ENCODE peak calls at places on chromosomes 5 and 9, in eight cellular contexts. X is fibroblast of pulmonary artery, V is lower leg skin, E is epithelial cell of esophagus, R is GM06990, I is esophagus squamous epithelium, C is GM12878, G is WERI-Rb-1. L is an unnamed sample.

GRCh38 chr9:95669253-95669652 is 152.5 kb upstream of the PTCH1 start:
- DNase-seq in E (no peak), R (no peak), X (no peak), G (no peak), C (no peak), I (no peak), V (no peak), L (no peak)

GRCh38 chr9:90326219-90326618 is 316.4 kb downstream of the DIRAS2 start:
- DNase-seq in V (no peak), X (peak), E (peak), C (no peak), I (no peak), G (no peak), R (no peak), L (no peak)

GRCh38 chr9:133560944-133561343 is 26.4 kb downstream of the ADAMTSL2 start:
- DNase-seq in I (no peak), C (no peak), V (no peak), G (no peak), R (no peak), X (no peak), E (no peak), L (no peak)

GRCh38 chr9:129143461-129143927 is 32.3 kb downstream of the PTPA start:
- DNase-seq in X (peak), C (no peak), G (no peak), E (no peak), I (no peak), R (no peak), V (no peak), L (no peak)

GRCh38 chr5:170631471-170632195 is 127.8 kb downstream of the KCNIP1 start:
- DNase-seq in G (peak), E (no peak), V (no peak), C (no peak), I (no peak), X (no peak), R (no peak), L (no peak)

GRCh38 chr9:115211413-115212204 is 93.7 kb upstream of the TNC start:
- DNase-seq in V (no peak), X (no peak), C (peak), R (no peak), I (no peak), E (peak), G (no peak), L (no peak)

GRCh38 chr9:89810434-89810833 is 205.6 kb downstream of the GADD45G start:
- DNase-seq in E (no peak), R (no peak), G (no peak), I (no peak), C (no peak), X (no peak), V (no peak), L (no peak)

GRCh38 chr5:178627259-178627598 is 379 bp upstream of the CLK4 start:
- DNase-seq in G (no peak), E (no peak), C (no peak), I (no peak), X (no peak), V (no peak), R (no peak), L (no peak)

GRCh38 chr5:32193591-32193990 is 19.5 kb upstream of the GOLPH3 start:
- DNase-seq in V (peak), X (peak), I (no peak), R (no peak), C (no peak), G (no peak), E (peak), L (peak)

GRCh38 chr5:125317546-125317995 is 571.1 kb upstream of the ZNF608 start:
- DNase-seq in G (peak), C (no peak), E (no peak), R (no peak), X (no peak), I (no peak), V (no peak), L (no peak)

GRCh38 chr5:156361451-156362109 is 34.6 kb downstream of the SGCD start:
- DNase-seq in I (no peak), R (no peak), X (no peak), V (no peak), E (no peak), C (no peak), G (no peak), L (no peak)

GRCh38 chr5:60604771-60605170 is 95.2 kb downstream of the DEPDC1B start:
- DNase-seq in G (no peak), E (no peak), R (no peak), V (no peak), I (no peak), X (peak), C (no peak), L (no peak)

GRCh38 chr5:132457371-132458225 is 33.0 kb downstream of the IRF1 start:
- DNase-seq in G (no peak), I (no peak), C (no peak), X (peak), E (peak), V (no peak), R (no peak), L (no peak)

GRCh38 chr9:21904776-21905175 is 89.4 kb downstream of the CDKN2A start:
- DNase-seq in E (no peak), R (no peak), G (peak), X (no peak), V (no peak), C (no peak), I (no peak), L (no peak)
- TF ChIP-seq CTCF in E (no peak), R (no peak), G (peak), X (no peak), V (no peak), C (no peak), I (no peak), L (no peak)

GRCh38 chr9:13975628-13976250 is 338.2 kb downstream of the NFIB start:
- DNase-seq in E (no peak), X (no peak), I (no peak), V (no peak), C (no peak), R (no peak), G (no peak), L (no peak)
- TF ChIP-seq CTCF in E (no peak), X (no peak), I (no peak), V (no peak), C (no peak), R (no peak), G (no peak), L (no peak)

DNA sequence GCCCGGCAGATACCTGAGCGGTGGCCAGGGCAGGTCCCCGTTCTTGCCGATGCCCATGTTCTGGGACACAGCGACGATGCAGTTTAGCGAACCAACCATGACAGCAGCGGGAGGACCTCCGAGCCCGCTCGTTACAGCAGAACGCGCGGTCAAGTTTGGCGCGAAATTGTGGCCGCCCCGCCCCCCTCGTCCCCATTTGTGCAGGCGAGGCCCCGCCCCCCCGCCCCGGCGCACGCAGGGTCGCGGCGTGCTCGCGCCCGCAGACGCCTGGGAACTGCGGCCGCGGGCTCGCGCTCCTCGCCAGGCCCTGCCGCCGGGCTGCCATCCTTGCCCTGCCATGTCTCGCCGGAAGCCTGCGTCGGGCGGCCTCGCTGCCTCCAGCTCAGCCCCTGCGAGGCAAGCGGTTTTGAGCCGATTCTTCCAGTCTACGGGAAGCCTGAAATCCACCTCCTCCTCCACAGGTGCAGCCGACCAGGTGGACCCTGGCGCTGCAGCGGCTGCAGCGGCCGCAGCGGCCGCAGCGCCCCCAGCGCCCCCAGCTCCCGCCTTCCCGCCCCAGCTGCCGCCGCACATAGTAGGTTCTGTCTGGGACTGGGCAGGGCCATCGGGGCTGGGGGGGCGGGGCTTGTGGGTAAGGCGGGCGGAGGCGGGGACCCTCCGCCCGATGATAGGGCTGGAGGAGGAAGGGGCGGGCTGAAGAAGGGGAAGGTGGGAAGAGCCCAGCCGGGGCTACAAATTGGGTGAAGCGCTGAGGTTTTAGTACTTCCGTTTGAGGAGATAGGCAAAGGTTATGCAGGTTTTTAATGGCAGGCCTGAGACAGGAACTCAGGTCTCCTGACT is at the start of the genes DHFR and MSH3:
- DNase-seq in G (peak), V (peak), C (peak), R (peak), E (peak), I (peak), X (peak), L (peak)
- TF ChIP-seq CTCF in G (peak), V (no peak), C (peak), R (peak), E (no peak), I (no peak), X (no peak), L (peak)

GRCh38 chr9:69945671-69946141 is 97.9 kb upstream of the MAMDC2 start:
- DNase-seq in G (no peak), X (peak), I (no peak), R (no peak), C (no peak), E (no peak), V (peak), L (no peak)

GRCh38 chr9:69951411-69951810 is 92.2 kb upstream of the MAMDC2 start:
- DNase-seq in C (no peak), I (no peak), X (peak), E (no peak), G (no peak), R (no peak), V (no peak), L (peak)

GRCh38 chr9:69943146-69943545 is 100.5 kb upstream of the MAMDC2 start:
- DNase-seq in C (no peak), G (no peak), E (no peak), I (no peak), R (no peak), X (no peak), V (no peak), L (no peak)

GRCh38 chr9:69949396-69949795 is 94.3 kb upstream of the MAMDC2 start:
- DNase-seq in C (no peak), I (no peak), G (no peak), V (no peak), R (no peak), X (peak), E (no peak), L (no peak)

GRCh38 chr9:69946800-69947437 is 96.7 kb upstream of the MAMDC2 start:
- DNase-seq in V (no peak), X (peak), C (no peak), E (peak), R (no peak), G (no peak), I (no peak), L (peak)
- TF ChIP-seq CTCF in V (no peak), X (no peak), C (no peak), E (no peak), R (no peak), G (no peak), I (no peak), L (no peak)